ENCODE peak calls at places on chromosome 13, in nine cellular contexts. V is endothelial cell, F is AG04450, Q is NCI-H1694, E is left cardiac atrium, C is T-helper 9 cell, N is NCI-H774, Y is putamen, Z is NCI-H345. B is an unnamed sample.

GRCh38 chr13:55069746-55070145 is 2041.1 kb downstream of the OLFM4 start:
- DNase-seq in Z (no peak), E (no peak), Y (peak; percentile 45), N (no peak), C (no peak), F (no peak), Q (no peak), V (no peak), B (no peak)

GRCh38 chr13:106846571-106846970 is 278.6 kb upstream of the ARGLU1 start:
- DNase-seq in Y (peak; percentile 41), N (no peak), V (no peak), Z (no peak), E (no peak), C (no peak), Q (no peak), F (no peak), B (no peak)

GRCh38 chr13:29484236-29484635 is 111.3 kb downstream of the SLC7A1 start:
- DNase-seq in V (no peak), C (no peak), F (no peak), Q (peak; percentile 12), Y (no peak), N (no peak), Z (peak; percentile 58), E (no peak), B (no peak)

GRCh38 chr13:106104281-106104901 is 431.1 kb downstream of the EFNB2 start:
- DNase-seq in C (no peak), Z (no peak), N (no peak), F (peak; percentile 60), Q (no peak), Y (no peak), E (no peak), V (no peak), B (no peak)

GRCh38 chr13:112562786-112563383 is 25.1 kb downstream of the TUBGCP3 start:
- DNase-seq in N (no peak), V (no peak), F (no peak), E (no peak), Y (no peak), C (no peak), Z (no peak), Q (no peak), B (no peak)

GRCh38 chr13:30908416-30908980 is 2.4 kb downstream of the MEDAG start:
- DNase-seq in V (no peak), F (no peak), Z (no peak), N (no peak), Y (no peak), E (peak; percentile 67), C (no peak), Q (no peak), B (peak; percentile 33)

GRCh38 chr13:56352356-56352755 is 788.4 kb upstream of the PRR20A start:
- DNase-seq in E (no peak), Q (no peak), C (no peak), Z (no peak), N (no peak), V (no peak), Y (no peak), F (no peak), B (no peak)

GRCh38 chr13:30072818-30073186 is 222.4 kb upstream of the UBL3 start:
- DNase-seq in N (no peak), Y (no peak), F (no peak), V (no peak), E (no peak), C (no peak), Z (no peak), Q (no peak), B (no peak)

GRCh38 chr13:109764474-109765292 is 21.7 kb downstream of the IRS2 start:
- DNase-seq in E (no peak), C (no peak), F (no peak), Y (peak; percentile 63), Q (peak; percentile 70), V (no peak), Z (no peak), N (no peak), B (peak; percentile 72)

GRCh38 chr13:46509981-46510380 is 43.0 kb upstream of the LRCH1 start:
- DNase-seq in Z (no peak), V (no peak), E (no peak), Y (no peak), C (no peak), F (no peak), Q (no peak), N (no peak), B (no peak)

GRCh38 chr13:30739646-30740642 is 4.6 kb downstream of the ALOX5AP start:
- DNase-seq in N (no peak), Q (no peak), C (peak; percentile 26), E (no peak), Z (peak; percentile 0), V (no peak), F (peak; percentile 86), Y (no peak), B (no peak)

GRCh38 chr13:44786724-44787123 is 202.5 kb downstream of the NUFIP1 start:
- DNase-seq in F (no peak), Q (no peak), C (no peak), N (no peak), V (no peak), Y (no peak), Z (no peak), E (no peak), B (no peak)

GRCh38 chr13:95246292-95247082 is 54.8 kb downstream of the ABCC4 start:
- DNase-seq in Q (no peak), C (no peak), E (no peak), N (peak; percentile 45), Y (no peak), V (no peak), Z (peak; percentile 84), F (no peak), B (no peak)

GRCh38 chr13:94209110-94209509 is 270.4 kb downstream of the DCT start:
- DNase-seq in N (no peak), Z (no peak), Y (no peak), F (no peak), V (no peak), C (no peak), Q (no peak), E (no peak), B (no peak)

GRCh38 chr13:27455331-27455855 is 5.0 kb upstream of the MTIF3 start:
- DNase-seq in N (no peak), Z (no peak), V (no peak), C (no peak), Y (no peak), F (no peak), Q (no peak), E (no peak), B (no peak)

B was measured in adrenal gland.